ENCODE peak calls at places on chromosomes 7 and 10, in eight cellular contexts. One of them, this sample, is unnamed. For H3K36me3 and H3K4me1, the result is how much of the 10 kb centered on the place peaks cover.

GRCh38 chr7:41641006-41641714 is 61.7 kb downstream of the INHBA start:
- DNase-seq in mammary epithelial cell: no peak
- DNase-seq in astrocyte: no peak
- DNase-seq in upper lobe of right lung: no peak
- DNase-seq in mesenchymal stem cell: no peak
- DNase-seq in PC-3: no peak
- DNase-seq in left ventricle myocardium inferior: no peak
- DNase-seq in neuronal stem cell: no peak
- DNase-seq in this sample: no peak

GRCh38 chr10:122515588-122516231 is 44.8 kb upstream of the DMBT1 start:
- DNase-seq in left ventricle myocardium inferior: peak
- DNase-seq in astrocyte: peak
- DNase-seq in mammary epithelial cell: peak
- DNase-seq in upper lobe of right lung: no peak
- DNase-seq in neuronal stem cell: no peak
- DNase-seq in mesenchymal stem cell: no peak
- DNase-seq in PC-3: no peak
- DNase-seq in this sample: no peak

GRCh38 chr10:124534231-124534798 is 72.7 kb downstream of the LHPP start:
- DNase-seq in mammary epithelial cell: no peak
- DNase-seq in astrocyte: no peak
- DNase-seq in mesenchymal stem cell: peak
- DNase-seq in left ventricle myocardium inferior: peak
- DNase-seq in upper lobe of right lung: no peak
- DNase-seq in PC-3: no peak
- DNase-seq in neuronal stem cell: no peak
- DNase-seq in this sample: peak

GRCh38 chr7:155408657-155409586 is 49.0 kb upstream of the EN2 start:
- DNase-seq in left ventricle myocardium inferior: no peak
- DNase-seq in mesenchymal stem cell: no peak
- DNase-seq in mammary epithelial cell: no peak
- DNase-seq in neuronal stem cell: no peak
- DNase-seq in astrocyte: no peak
- DNase-seq in upper lobe of right lung: no peak
- DNase-seq in PC-3: no peak
- DNase-seq in this sample: no peak

GRCh38 chr7:126040114-126041045 is 1110.8 kb upstream of the POT1 start:
- DNase-seq in mesenchymal stem cell: no peak
- DNase-seq in PC-3: no peak
- DNase-seq in neuronal stem cell: no peak
- DNase-seq in mammary epithelial cell: no peak
- DNase-seq in astrocyte: no peak
- DNase-seq in left ventricle myocardium inferior: no peak
- DNase-seq in upper lobe of right lung: no peak
- DNase-seq in this sample: no peak

GRCh38 chr7:44735403-44736165 is 13.1 kb upstream of the ZMIZ2 start:
- DNase-seq in left ventricle myocardium inferior: no peak
- DNase-seq in astrocyte: peak
- DNase-seq in mammary epithelial cell: peak
- DNase-seq in mesenchymal stem cell: peak
- DNase-seq in upper lobe of right lung: no peak
- DNase-seq in PC-3: peak
- DNase-seq in neuronal stem cell: no peak
- DNase-seq in this sample: peak

GRCh38 chr7:99638731-99639130 is 22.0 kb downstream of the ZSCAN25 start:
- DNase-seq in left ventricle myocardium inferior: no peak
- DNase-seq in neuronal stem cell: no peak
- DNase-seq in astrocyte: no peak
- DNase-seq in mammary epithelial cell: no peak
- DNase-seq in PC-3: no peak
- DNase-seq in upper lobe of right lung: no peak
- DNase-seq in mesenchymal stem cell: no peak
- DNase-seq in this sample: no peak

GRCh38 chr7:16411391-16411790 is 9.9 kb downstream of the CRPPA start:
- DNase-seq in PC-3: peak
- DNase-seq in upper lobe of right lung: no peak
- DNase-seq in astrocyte: peak
- DNase-seq in neuronal stem cell: no peak
- DNase-seq in mammary epithelial cell: peak
- DNase-seq in left ventricle myocardium inferior: no peak
- DNase-seq in mesenchymal stem cell: no peak
- DNase-seq in this sample: no peak

GRCh38 chr7:106050002-106050742 is 61.9 kb downstream of the SYPL1 start:
- DNase-seq in upper lobe of right lung: no peak
- DNase-seq in astrocyte: peak
- DNase-seq in PC-3: peak
- DNase-seq in left ventricle myocardium inferior: no peak
- DNase-seq in mammary epithelial cell: peak
- DNase-seq in mesenchymal stem cell: peak
- DNase-seq in neuronal stem cell: no peak
- DNase-seq in this sample: no peak

GRCh38 chr7:4753610-4754432 is 21.6 kb upstream of the AP5Z1 start:
- DNase-seq in left ventricle myocardium inferior: peak
- DNase-seq in neuronal stem cell: peak
- DNase-seq in PC-3: peak
- DNase-seq in mammary epithelial cell: peak
- DNase-seq in mesenchymal stem cell: peak
- DNase-seq in astrocyte: no peak
- DNase-seq in upper lobe of right lung: peak
- DNase-seq in this sample: peak

GRCh38 chr10:34249634-34250033 is 565.5 kb downstream of the PARD3 start:
- DNase-seq in astrocyte: no peak
- DNase-seq in left ventricle myocardium inferior: no peak
- DNase-seq in upper lobe of right lung: no peak
- DNase-seq in mammary epithelial cell: no peak
- DNase-seq in mesenchymal stem cell: no peak
- DNase-seq in PC-3: peak
- DNase-seq in neuronal stem cell: no peak
- DNase-seq in this sample: no peak

GRCh38 chr10:11145498-11145855 is 127.8 kb downstream of the CELF2 start:
- DNase-seq in mesenchymal stem cell: peak
- DNase-seq in neuronal stem cell: no peak
- DNase-seq in mammary epithelial cell: no peak
- DNase-seq in PC-3: no peak
- DNase-seq in astrocyte: no peak
- DNase-seq in upper lobe of right lung: no peak
- DNase-seq in left ventricle myocardium inferior: peak
- DNase-seq in this sample: peak

GRCh38 chr7:33854951-33855350 is 50.4 kb upstream of the BMPER start:
- DNase-seq in mesenchymal stem cell: peak
- DNase-seq in mammary epithelial cell: peak
- DNase-seq in astrocyte: peak
- DNase-seq in left ventricle myocardium inferior: no peak
- DNase-seq in neuronal stem cell: no peak
- DNase-seq in upper lobe of right lung: no peak
- DNase-seq in PC-3: peak
- DNase-seq in this sample: peak

GRCh38 chr10:32054087-32054486 is 2.1 kb downstream of the KIF5B start:
- DNase-seq in left ventricle myocardium inferior: no peak
- DNase-seq in mammary epithelial cell: peak
- DNase-seq in mesenchymal stem cell: peak
- DNase-seq in astrocyte: peak
- DNase-seq in upper lobe of right lung: no peak
- DNase-seq in neuronal stem cell: peak
- DNase-seq in PC-3: peak
- DNase-seq in this sample: no peak

GRCh38 chr10:14815681-14816080 is 22.2 kb downstream of the CDNF start:
- DNase-seq in upper lobe of right lung: no peak
- DNase-seq in neuronal stem cell: no peak
- DNase-seq in astrocyte: peak
- DNase-seq in left ventricle myocardium inferior: no peak
- DNase-seq in mammary epithelial cell: no peak
- DNase-seq in PC-3: no peak
- DNase-seq in mesenchymal stem cell: peak
- DNase-seq in this sample: no peak

GRCh38 chr10:117217196-117217761 is 20.0 kb downstream of the KCNK18 start:
- DNase-seq in left ventricle myocardium inferior: no peak
- DNase-seq in mammary epithelial cell: no peak
- DNase-seq in neuronal stem cell: no peak
- DNase-seq in PC-3: peak
- DNase-seq in upper lobe of right lung: no peak
- DNase-seq in astrocyte: no peak
- DNase-seq in mesenchymal stem cell: no peak
- DNase-seq in this sample: no peak

GRCh38 chr10:63553473-63553872 is 32.3 kb downstream of the REEP3 start:
- DNase-seq in mesenchymal stem cell: peak
- DNase-seq in mammary epithelial cell: no peak
- DNase-seq in neuronal stem cell: no peak
- DNase-seq in upper lobe of right lung: no peak
- DNase-seq in PC-3: peak
- DNase-seq in astrocyte: no peak
- DNase-seq in left ventricle myocardium inferior: no peak
- DNase-seq in this sample: no peak

DNA sequence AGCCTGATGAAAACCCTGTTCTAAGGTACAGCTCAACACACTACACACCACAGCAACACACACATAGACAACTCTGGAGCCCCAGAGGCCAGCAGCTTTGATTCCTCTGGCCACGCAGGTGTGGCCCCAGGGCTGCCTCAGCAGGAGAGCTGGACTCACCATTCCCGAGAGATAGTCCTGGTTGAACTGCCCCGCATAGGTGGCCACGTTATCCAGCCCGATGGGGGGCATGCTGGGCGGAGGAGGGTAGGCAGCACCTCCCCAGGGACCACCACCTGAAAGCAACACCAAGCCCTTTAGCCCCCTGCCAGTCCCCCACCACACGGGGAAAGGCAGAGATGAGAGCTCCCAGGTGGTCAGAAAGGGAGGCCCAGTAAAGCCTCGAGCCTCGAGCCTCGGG is 34.7 kb downstream of the ANXA11 start:
- DNase-seq in mesenchymal stem cell: no peak
- DNase-seq in mammary epithelial cell: no peak
- DNase-seq in astrocyte: no peak
- DNase-seq in neuronal stem cell: no peak
- DNase-seq in left ventricle myocardium inferior: no peak
- DNase-seq in upper lobe of right lung: no peak
- DNase-seq in PC-3: no peak
- DNase-seq in this sample: no peak
- H3K36me3 ChIP-seq in mesenchymal stem cell: half or more
- H3K36me3 ChIP-seq in mammary epithelial cell: under half
- H3K36me3 ChIP-seq in astrocyte: under half
- H3K36me3 ChIP-seq in neuronal stem cell: under half
- H3K36me3 ChIP-seq in left ventricle myocardium inferior: half or more
- H3K36me3 ChIP-seq in upper lobe of right lung: half or more
- H3K36me3 ChIP-seq in PC-3: half or more
- H3K36me3 ChIP-seq in this sample: under half

DNA sequence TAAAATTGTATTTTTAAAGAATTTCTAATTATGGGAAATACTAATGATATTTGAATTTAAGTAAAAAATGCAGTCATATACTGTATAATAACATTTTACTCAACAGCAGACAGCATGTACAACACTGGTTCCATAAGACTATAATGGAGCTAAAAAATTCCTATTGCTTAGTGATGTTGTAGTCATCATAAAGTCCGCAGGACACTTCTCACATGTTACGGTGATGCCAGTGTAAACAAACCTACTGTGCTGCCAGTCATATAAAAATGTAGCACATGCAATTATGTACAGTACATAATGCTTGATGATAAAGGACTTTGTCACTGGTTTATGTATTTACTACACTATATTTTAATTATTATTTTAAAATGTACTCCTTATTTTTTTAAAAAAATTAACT is 629.3 kb downstream of the IPMK start:
- DNase-seq in neuronal stem cell: no peak
- DNase-seq in astrocyte: no peak
- DNase-seq in mammary epithelial cell: no peak
- DNase-seq in upper lobe of right lung: no peak
- DNase-seq in mesenchymal stem cell: no peak
- DNase-seq in left ventricle myocardium inferior: no peak
- DNase-seq in PC-3: peak
- DNase-seq in this sample: no peak
- H3K4me1 ChIP-seq in neuronal stem cell: under half
- H3K4me1 ChIP-seq in astrocyte: under half
- H3K4me1 ChIP-seq in mammary epithelial cell: under half
- H3K4me1 ChIP-seq in upper lobe of right lung: under half
- H3K4me1 ChIP-seq in mesenchymal stem cell: under half
- H3K4me1 ChIP-seq in left ventricle myocardium inferior: under half
- H3K4me1 ChIP-seq in PC-3: under half
- H3K4me1 ChIP-seq in this sample: under half

GRCh38 chr7:140453273-140453672 is 26.0 kb downstream of the MKRN1 start:
- DNase-seq in astrocyte: no peak
- DNase-seq in upper lobe of right lung: no peak
- DNase-seq in left ventricle myocardium inferior: no peak
- DNase-seq in mesenchymal stem cell: no peak
- DNase-seq in PC-3: peak
- DNase-seq in mammary epithelial cell: no peak
- DNase-seq in neuronal stem cell: no peak
- DNase-seq in this sample: no peak

GRCh38 chr7:140455743-140456142 is 23.6 kb downstream of the MKRN1 start:
- DNase-seq in PC-3: no peak
- DNase-seq in mammary epithelial cell: no peak
- DNase-seq in neuronal stem cell: no peak
- DNase-seq in mesenchymal stem cell: no peak
- DNase-seq in upper lobe of right lung: no peak
- DNase-seq in astrocyte: no peak
- DNase-seq in left ventricle myocardium inferior: no peak
- DNase-seq in this sample: no peak

GRCh38 chr7:140456627-140457051 is 22.7 kb downstream of the MKRN1 start:
- DNase-seq in left ventricle myocardium inferior: no peak
- DNase-seq in astrocyte: no peak
- DNase-seq in mesenchymal stem cell: no peak
- DNase-seq in PC-3: no peak
- DNase-seq in mammary epithelial cell: no peak
- DNase-seq in neuronal stem cell: no peak
- DNase-seq in upper lobe of right lung: no peak
- DNase-seq in this sample: no peak

GRCh38 chr7:140454657-140455015 is 24.7 kb downstream of the MKRN1 start:
- DNase-seq in upper lobe of right lung: no peak
- DNase-seq in mammary epithelial cell: no peak
- DNase-seq in PC-3: no peak
- DNase-seq in astrocyte: no peak
- DNase-seq in neuronal stem cell: no peak
- DNase-seq in left ventricle myocardium inferior: no peak
- DNase-seq in mesenchymal stem cell: no peak
- DNase-seq in this sample: no peak

GRCh38 chr7:140458191-140458590 is 21.1 kb downstream of the MKRN1 start:
- DNase-seq in left ventricle myocardium inferior: no peak
- DNase-seq in upper lobe of right lung: no peak
- DNase-seq in astrocyte: no peak
- DNase-seq in neuronal stem cell: no peak
- DNase-seq in mesenchymal stem cell: no peak
- DNase-seq in mammary epithelial cell: no peak
- DNase-seq in PC-3: no peak
- DNase-seq in this sample: no peak
- H3K36me3 ChIP-seq in left ventricle myocardium inferior: half or more
- H3K36me3 ChIP-seq in upper lobe of right lung: half or more
- H3K36me3 ChIP-seq in astrocyte: under half
- H3K36me3 ChIP-seq in neuronal stem cell: half or more
- H3K36me3 ChIP-seq in mesenchymal stem cell: under half
- H3K36me3 ChIP-seq in mammary epithelial cell: under half
- H3K36me3 ChIP-seq in PC-3: under half
- H3K36me3 ChIP-seq in this sample: half or more

DNA sequence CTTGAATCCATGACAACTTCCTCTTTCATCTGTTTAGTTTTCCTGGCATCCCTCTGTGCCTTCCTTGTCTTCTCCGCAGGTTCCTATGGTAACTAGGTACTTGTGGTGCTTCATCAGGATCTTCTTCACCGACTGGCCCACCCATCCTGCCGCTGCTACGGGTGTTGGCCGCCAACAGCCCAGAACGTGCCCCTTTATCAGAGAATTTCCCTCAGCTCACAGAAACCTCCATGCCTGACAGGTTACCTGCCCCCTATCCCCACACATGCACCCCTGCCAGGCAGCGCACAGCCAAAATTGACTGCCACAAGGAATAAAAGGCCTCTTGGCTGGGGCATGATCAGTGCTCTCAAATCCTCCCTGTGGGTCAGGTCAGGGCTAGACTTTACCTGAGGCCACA is 27.9 kb upstream of the PPIF start:
- DNase-seq in mesenchymal stem cell: no peak
- DNase-seq in left ventricle myocardium inferior: no peak
- DNase-seq in PC-3: no peak
- DNase-seq in astrocyte: no peak
- DNase-seq in neuronal stem cell: no peak
- DNase-seq in upper lobe of right lung: no peak
- DNase-seq in mammary epithelial cell: no peak
- DNase-seq in this sample: no peak
- H3K4me1 ChIP-seq in mesenchymal stem cell: under half
- H3K4me1 ChIP-seq in left ventricle myocardium inferior: under half
- H3K4me1 ChIP-seq in PC-3: half or more
- H3K4me1 ChIP-seq in astrocyte: half or more
- H3K4me1 ChIP-seq in neuronal stem cell: under half
- H3K4me1 ChIP-seq in upper lobe of right lung: under half
- H3K4me1 ChIP-seq in mammary epithelial cell: half or more
- H3K4me1 ChIP-seq in this sample: under half